ENCODE peak calls at places on chromosomes 13 and 19, in nine cellular contexts. S, E, V, U, K, Z, B, O and D are unnamed samples.

GRCh38 chr19:18469245-18470107 is 31.5 kb upstream of the ISYNA1 start:
- DNase-seq in S (peak), E (peak), V (peak), U (peak), K (peak), Z (peak), B (peak), O (no peak), D (peak)

GRCh38 chr13:79799466-79799865 is 318.5 kb downstream of the NDFIP2 start:
- DNase-seq in S (no peak), E (no peak), V (no peak), U (peak), K (no peak), Z (no peak), B (no peak), O (no peak), D (no peak)

GRCh38 chr19:11116507-11116906 is 27.2 kb downstream of the LDLR start:
- DNase-seq in S (no peak), E (no peak), V (no peak), U (no peak), K (no peak), Z (no peak), B (no peak), O (no peak), D (no peak)

GRCh38 chr13:99484405-99484981 is 16.8 kb upstream of the TM9SF2 start:
- DNase-seq in S (no peak), E (peak), V (no peak), U (peak), K (no peak), Z (no peak), B (no peak), O (peak), D (no peak)

GRCh38 chr13:67299731-67300130 is 69.6 kb upstream of the PCDH9 start:
- DNase-seq in S (no peak), E (peak), V (no peak), U (peak), K (peak), Z (no peak), B (no peak), O (no peak), D (no peak)

GRCh38 chr19:43638214-43638990 is 1.2 kb downstream of the CADM4 start:
- DNase-seq in S (no peak), E (no peak), V (no peak), U (no peak), K (no peak), Z (no peak), B (no peak), O (no peak), D (no peak)

GRCh38 chr13:105920375-105920774 is 615.1 kb downstream of the EFNB2 start:
- DNase-seq in S (peak), E (peak), V (no peak), U (peak), K (peak), Z (peak), B (peak), O (no peak), D (no peak)

GRCh38 chr13:50426932-50427331 is 411.7 kb downstream of the KCNRG start:
- DNase-seq in S (no peak), E (no peak), V (no peak), U (no peak), K (no peak), Z (no peak), B (no peak), O (no peak), D (no peak)

GRCh38 chr13:32548837-32549236 is 10.2 kb upstream of the N4BP2L2 start:
- DNase-seq in S (no peak), E (peak), V (no peak), U (peak), K (no peak), Z (no peak), B (no peak), O (peak), D (no peak)

GRCh38 chr13:41254902-41255301 is 8.5 kb downstream of the MTRF1 start:
- DNase-seq in S (no peak), E (no peak), V (no peak), U (no peak), K (no peak), Z (no peak), B (no peak), O (no peak), D (no peak)

GRCh38 chr19:19562665-19563347 is 24.7 kb downstream of the CILP2 start:
- DNase-seq in S (no peak), E (no peak), V (no peak), U (no peak), K (no peak), Z (peak), B (peak), O (no peak), D (no peak)

GRCh38 chr13:26589754-26590153 is 32.3 kb downstream of the WASF3 start:
- DNase-seq in S (no peak), E (peak), V (no peak), U (peak), K (peak), Z (no peak), B (no peak), O (no peak), D (no peak)

GRCh38 chr13:102132896-102133295 is 269.0 kb downstream of the FGF14 start:
- DNase-seq in S (no peak), E (no peak), V (no peak), U (no peak), K (no peak), Z (no peak), B (no peak), O (no peak), D (no peak)

GRCh38 chr19:38388310-38389100 is at the start of gene SPRED3:
- DNase-seq in S (no peak), E (peak), V (no peak), U (peak), K (no peak), Z (no peak), B (peak), O (no peak), D (no peak)

GRCh38 chr13:95002968-95003813 is 290.8 kb upstream of the SOX21 start:
- DNase-seq in S (no peak), E (peak), V (no peak), U (no peak), K (no peak), Z (no peak), B (peak), O (no peak), D (no peak)

GRCh38 chr19:3788991-3789778 is 3.0 kb upstream of the MATK start:
- DNase-seq in S (no peak), E (no peak), V (no peak), U (no peak), K (no peak), Z (no peak), B (no peak), O (no peak), D (no peak)

GRCh38 chr19:42313096-42313839 is at the start of gene TMEM145:
- DNase-seq in S (no peak), E (peak), V (no peak), U (peak), K (no peak), Z (no peak), B (peak), O (no peak), D (no peak)

GRCh38 chr19:11410682-11411081 is 8.4 kb downstream of the RGL3 start:
- DNase-seq in S (peak), E (peak), V (no peak), U (peak), K (peak), Z (no peak), B (no peak), O (no peak), D (no peak)

GRCh38 chr13:110517505-110518149 is 43.9 kb downstream of the RAB20 start:
- DNase-seq in S (no peak), E (no peak), V (no peak), U (no peak), K (no peak), Z (peak), B (no peak), O (no peak), D (no peak)

GRCh38 chr13:60152114-60152513 is 11.6 kb downstream of the DIAPH3 start:
- DNase-seq in S (no peak), E (no peak), V (no peak), U (peak), K (peak), Z (no peak), B (no peak), O (no peak), D (no peak)

GRCh38 chr19:15866646-15867045 is 31.2 kb downstream of the CYP4F2 start:
- DNase-seq in S (no peak), E (no peak), V (no peak), U (no peak), K (no peak), Z (no peak), B (no peak), O (no peak), D (no peak)

GRCh38 chr19:15869873-15870272 is 28.0 kb downstream of the CYP4F2 start:
- DNase-seq in S (no peak), E (no peak), V (no peak), U (no peak), K (no peak), Z (no peak), B (no peak), O (no peak), D (no peak)

GRCh38 chr19:15871570-15871969 is 26.3 kb downstream of the CYP4F2 start:
- DNase-seq in S (no peak), E (no peak), V (no peak), U (no peak), K (no peak), Z (peak), B (no peak), O (no peak), D (peak)

GRCh38 chr19:15864824-15865223 is 33.0 kb downstream of the CYP4F2 start:
- DNase-seq in S (no peak), E (no peak), V (no peak), U (no peak), K (no peak), Z (no peak), B (no peak), O (no peak), D (no peak)

GRCh38 chr19:15869109-15869555 is 28.7 kb downstream of the CYP4F2 start:
- DNase-seq in S (no peak), E (peak), V (no peak), U (peak), K (no peak), Z (peak), B (no peak), O (no peak), D (no peak)
- TF ChIP-seq CTCF in S (peak), E (peak), V (peak), U (peak), K (peak), Z (peak), B (no peak), O (peak), D (peak)

GRCh38 chr19:35247526-35248309 is 1.1 kb upstream of the LSR start:
- DNase-seq in S (no peak), E (no peak), V (peak), U (no peak), K (no peak), Z (peak), B (peak), O (no peak), D (peak)
- TF ChIP-seq CTCF in S (no peak), E (no peak), V (peak), U (no peak), K (peak), Z (peak), B (peak), O (no peak), D (peak)

GRCh38 chr19:35055715-35056179 is 14.2 kb downstream of the HPN start:
- DNase-seq in S (no peak), E (no peak), V (no peak), U (no peak), K (no peak), Z (no peak), B (peak), O (no peak), D (peak)
- TF ChIP-seq CTCF in S (peak), E (peak), V (peak), U (no peak), K (peak), Z (peak), B (peak), O (no peak), D (peak)

GRCh38 chr19:45090034-45090433 is 2.9 kb upstream of the PPP1R37 start:
- DNase-seq in S (no peak), E (no peak), V (no peak), U (no peak), K (no peak), Z (no peak), B (no peak), O (no peak), D (no peak)
- TF ChIP-seq CTCF in S (peak), E (no peak), V (no peak), U (no peak), K (no peak), Z (no peak), B (no peak), O (no peak), D (no peak)